ENCODE peak calls at places on chromosomes 2 and 18, in five cellular contexts. J is cardiac fibroblast, V is fibroblast of the aortic adventitia, Q is astrocyte of the spinal cord, N is progenitor cell of endocrine pancreas. M is an unnamed sample.

GRCh38 chr2:109724533-109725460 is 69.3 kb upstream of the RGPD5 start:
- DNase-seq in J (no peak), V (no peak), Q (no peak), N (no peak), M (peak; percentile 59)

GRCh38 chr2:73952499-73953446 is 26.1 kb downstream of the DGUOK start:
- DNase-seq in J (peak; percentile 73), V (peak; percentile 66), Q (peak; percentile 60), N (no peak), M (no peak)

GRCh38 chr2:19238440-19238839 is 120.0 kb downstream of the OSR1 start:
- DNase-seq in J (no peak), V (peak; percentile 45), Q (peak; percentile 70), N (no peak), M (no peak)

GRCh38 chr18:11996190-11996754 is 15.0 kb downstream of the IMPA2 start:
- DNase-seq in J (no peak), V (no peak), Q (no peak), N (no peak), M (no peak)

GRCh38 chr2:9543557-9543956 is 12.1 kb downstream of the ADAM17 start:
- DNase-seq in J (no peak), V (no peak), Q (no peak), N (no peak), M (no peak)

GRCh38 chr2:86105969-86106945 is at the start of gene PTCD3:
- DNase-seq in J (peak; percentile 97), V (peak; percentile 96), Q (peak; percentile 98), N (peak; percentile 78), M (peak; percentile 97)

GRCh38 chr2:108970369-108970768 is 18.7 kb downstream of the EDAR start:
- DNase-seq in J (no peak), V (no peak), Q (no peak), N (no peak), M (no peak)

GRCh38 chr18:5546660-5547059 is 2.9 kb upstream of the EPB41L3 start:
- DNase-seq in J (peak; percentile 69), V (peak; percentile 69), Q (peak; percentile 72), N (no peak), M (no peak)

GRCh38 chr2:178909507-178909906 is 102.3 kb upstream of the TTN start:
- DNase-seq in J (no peak), V (no peak), Q (no peak), N (no peak), M (no peak)

GRCh38 chr18:57429607-57430165 is 5.5 kb upstream of the ONECUT2 start:
- DNase-seq in J (no peak), V (no peak), Q (no peak), N (no peak), M (no peak)

GRCh38 chr2:71615769-71616730 is 162.7 kb downstream of the DYSF start:
- DNase-seq in J (no peak), V (no peak), Q (no peak), N (peak; percentile 8), M (peak; percentile 60)

GRCh38 chr2:98932778-98933343 is 3.2 kb downstream of the CRACDL start:
- DNase-seq in J (no peak), V (no peak), Q (no peak), N (no peak), M (no peak)

GRCh38 chr2:161049571-161049970 is 110.7 kb upstream of the TANK start:
- DNase-seq in J (no peak), V (no peak), Q (no peak), N (no peak), M (no peak)

GRCh38 chr2:38064805-38065501 is 11.0 kb downstream of the CYP1B1 start:
- DNase-seq in J (peak; percentile 78), V (peak; percentile 21), Q (peak; percentile 27), N (no peak), M (no peak)

GRCh38 chr2:187982668-187983067 is 309.0 kb upstream of the GULP1 start:
- DNase-seq in J (peak; percentile 86), V (peak; percentile 85), Q (peak; percentile 92), N (no peak), M (no peak)

GRCh38 chr2:71360434-71360975 is 28.9 kb downstream of the ZNF638 start:
- DNase-seq in J (no peak), V (no peak), Q (no peak), N (no peak), M (no peak)

GRCh38 chr18:13179566-13180113 is 38.9 kb upstream of the LDLRAD4 start:
- DNase-seq in J (no peak), V (no peak), Q (no peak), N (no peak), M (no peak)

GRCh38 chr18:3148930-3149535 is 70.7 kb downstream of the MYOM1 start:
- DNase-seq in J (peak; percentile 40), V (no peak), Q (no peak), N (no peak), M (no peak)

GRCh38 chr2:36965751-36966369 is 476 bp downstream of the STRN start:
- DNase-seq in J (no peak), V (peak; percentile 8), Q (peak; percentile 14), N (peak; percentile 58), M (no peak)

GRCh38 chr2:145919507-145919906 is 1399.6 kb upstream of the ZEB2 start:
- DNase-seq in J (peak; percentile 42), V (peak; percentile 37), Q (peak; percentile 8), N (no peak), M (no peak)

GRCh38 chr2:228657807-228658402 is 476.4 kb upstream of the SPHKAP start:
- DNase-seq in J (peak; percentile 76), V (peak; percentile 74), Q (peak; percentile 48), N (no peak), M (no peak)

GRCh38 chr2:9639000-9639602 is 8.3 kb upstream of the YWHAQ start:
- DNase-seq in J (peak; percentile 41), V (peak; percentile 44), Q (no peak), N (no peak), M (no peak)

GRCh38 chr18:7657050-7657449 is 89.9 kb downstream of the PTPRM start:
- DNase-seq in J (no peak), V (no peak), Q (no peak), N (no peak), M (no peak)

GRCh38 chr18:47912343-47912742 is 18.1 kb downstream of the SMAD2 start:
- DNase-seq in J (no peak), V (peak; percentile 49), Q (no peak), N (no peak), M (no peak)

DNA sequence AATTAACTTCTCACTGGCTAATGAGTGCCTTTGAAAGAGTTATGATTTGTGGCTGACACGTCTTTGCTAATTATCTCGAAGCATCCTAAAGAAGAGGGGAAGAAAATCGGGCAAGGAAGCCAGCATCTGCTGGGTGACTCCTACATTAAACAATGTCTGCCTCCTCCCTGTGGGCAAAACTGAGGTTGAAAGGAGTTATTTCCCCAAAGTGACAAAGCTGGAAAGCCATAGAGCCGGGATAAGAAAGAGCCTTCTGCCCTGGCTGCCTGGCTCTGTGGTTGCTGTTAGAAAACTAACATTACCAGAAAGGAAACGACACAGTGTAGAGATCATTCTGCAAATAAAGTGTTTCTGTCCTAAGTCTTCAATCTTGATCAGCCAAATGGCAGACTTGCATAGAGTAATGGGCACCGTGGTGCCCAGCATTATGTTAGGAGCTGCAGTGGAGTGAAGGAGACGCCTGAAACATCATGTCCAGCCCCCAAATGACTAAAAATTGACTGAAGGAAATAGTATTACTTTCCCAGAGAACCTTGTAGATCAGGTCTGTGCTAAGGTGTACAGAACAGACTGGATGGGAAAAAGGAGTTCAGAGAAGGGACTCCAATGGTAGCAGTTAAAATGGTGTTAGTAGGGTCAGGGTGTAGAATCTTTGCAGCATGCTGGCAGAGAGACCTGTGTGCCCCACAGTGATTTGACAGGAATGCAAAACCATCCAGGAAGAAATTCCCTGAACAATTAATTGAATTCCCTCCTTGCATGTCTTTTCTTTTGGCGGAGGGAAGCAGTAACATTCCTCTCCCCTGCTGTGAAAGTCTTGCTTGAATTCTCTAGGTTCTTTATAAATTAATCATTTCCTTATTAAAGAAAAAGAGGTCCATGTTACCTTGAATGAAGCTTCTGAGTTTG is 44.4 kb downstream of the ALPK2 start:
- DNase-seq in J (peak; percentile 66), V (peak; percentile 82), Q (peak; percentile 71), N (no peak), M (no peak)
- TF ChIP-seq CTCF in J (no peak), V (no peak), Q (no peak), N (no peak), M (peak; percentile 20)

DNA sequence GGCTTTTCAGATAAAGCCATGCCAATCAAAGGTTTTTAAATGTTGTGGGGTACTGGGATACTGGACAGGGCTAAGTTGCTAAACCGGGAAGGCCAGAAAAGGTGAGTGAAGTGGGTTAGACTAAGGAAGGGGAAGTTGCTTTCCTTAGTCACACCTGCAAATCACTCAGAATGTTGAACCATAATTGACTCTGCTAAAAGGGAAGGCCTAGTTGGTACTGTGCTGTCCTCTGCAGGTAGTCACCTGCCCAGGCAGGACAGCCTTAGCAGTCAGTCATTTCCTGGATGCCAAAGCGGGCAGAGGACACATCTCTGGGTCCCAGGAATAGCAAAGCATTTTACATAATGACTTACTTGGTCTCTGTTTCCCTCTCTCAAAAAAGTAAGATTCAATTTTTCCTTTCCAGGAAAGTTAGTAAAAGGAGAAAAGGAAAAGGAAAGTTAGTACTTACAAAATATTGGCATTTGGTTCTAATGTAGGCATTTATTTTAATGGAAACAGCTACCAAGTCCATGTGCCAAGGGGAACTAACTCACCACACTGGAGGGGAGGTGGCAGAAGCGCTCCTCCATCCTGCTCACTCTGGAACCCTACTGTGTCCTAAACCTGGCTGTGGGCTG is 60.2 kb downstream of the RFTN2 start:
- DNase-seq in J (no peak), V (no peak), Q (no peak), N (no peak), M (no peak)
- TF ChIP-seq CTCF in J (no peak), V (no peak), Q (no peak), N (no peak), M (no peak)

DNA sequence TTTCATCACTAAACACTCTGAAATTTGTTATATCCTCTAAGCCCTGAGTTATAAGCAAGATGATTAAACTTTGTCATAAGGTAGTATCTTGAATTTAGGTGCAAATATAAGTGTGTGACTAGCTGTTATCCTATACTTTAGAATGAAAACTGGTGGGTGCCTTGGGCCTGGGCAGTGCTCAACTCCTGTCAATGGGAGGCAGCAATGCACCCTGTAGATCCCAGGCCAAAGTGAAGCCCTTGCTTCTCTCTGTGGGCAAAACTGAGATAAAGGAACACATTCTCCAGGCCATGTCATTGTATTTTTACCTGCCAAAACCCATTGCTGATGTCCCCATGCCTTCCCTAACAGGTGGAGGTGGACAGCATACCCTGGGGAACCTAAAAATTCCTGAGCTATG is 525.2 kb downstream of the TNS1 start:
- DNase-seq in J (no peak), V (no peak), Q (no peak), N (no peak), M (no peak)
- TF ChIP-seq CTCF in J (no peak), V (no peak), Q (no peak), N (no peak), M (no peak)

DNA sequence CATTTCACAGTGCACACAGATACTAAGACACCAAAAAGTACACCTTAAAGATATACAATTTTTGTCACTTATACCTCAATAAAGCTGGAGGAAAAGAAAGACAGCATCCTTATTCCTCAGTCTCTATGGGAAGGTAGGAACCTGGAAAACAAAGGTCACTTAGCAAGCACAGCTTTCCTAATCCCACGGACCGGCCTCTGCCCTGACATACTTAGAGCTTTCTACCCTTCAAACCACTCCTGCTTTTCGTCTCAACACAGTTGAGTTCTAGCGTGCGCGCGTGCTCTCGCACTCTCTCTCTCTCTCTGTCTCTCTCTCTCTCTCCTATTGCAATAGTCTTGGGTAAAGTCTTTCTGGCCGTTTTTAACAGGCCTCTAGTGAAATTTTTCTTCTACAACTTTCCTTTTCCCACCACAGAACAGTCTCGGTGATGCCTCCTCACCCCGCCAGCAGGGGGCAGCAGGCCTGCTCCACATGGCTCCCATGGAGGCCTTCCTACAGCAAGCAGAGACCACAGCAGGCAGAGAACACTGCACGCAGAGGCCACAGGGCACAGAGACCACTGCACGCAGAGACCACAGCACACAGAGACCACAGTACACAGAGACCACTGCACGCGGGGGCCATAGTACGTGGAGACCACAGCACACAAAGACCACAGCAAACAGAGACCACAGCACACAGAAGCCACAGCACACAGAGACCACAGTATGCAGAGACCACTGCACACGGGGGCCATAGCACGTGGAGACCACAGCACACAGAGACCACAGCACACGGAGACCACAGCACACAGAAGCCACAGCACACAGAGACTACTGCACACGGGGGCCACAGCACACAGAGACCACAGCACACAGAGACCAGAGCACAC is 106.9 kb downstream of the FBXO15 start:
- DNase-seq in J (no peak), V (no peak), Q (no peak), N (peak; percentile 29), M (no peak)
- TF ChIP-seq CTCF in J (peak; percentile 39), V (peak; percentile 43), Q (peak; percentile 52), N (peak; percentile 74), M (peak; percentile 19)